ENCODE peak calls at places on chromosomes 16 and 17, in ten cellular contexts. One of them, this sample, is unnamed. For H3K36me3, the result is how much of the 10 kb centered on the place peaks cover.

GRCh38 chr17:82105882-82106696 is 8.1 kb upstream of the FASN start:
- DNase-seq in gastrocnemius medialis: peak
- DNase-seq in body of pancreas: no peak
- DNase-seq in endothelial cell of umbilical vein: no peak
- DNase-seq in IMR-90: peak
- DNase-seq in thyroid gland: peak
- DNase-seq in HCT116: peak
- DNase-seq in uterus: peak
- DNase-seq in right lobe of liver: peak
- DNase-seq in ovary: peak
- DNase-seq in this sample: peak

GRCh38 chr16:54356391-54356790 is 69.8 kb upstream of the IRX3 start:
- DNase-seq in gastrocnemius medialis: no peak
- DNase-seq in body of pancreas: no peak
- DNase-seq in endothelial cell of umbilical vein: no peak
- DNase-seq in IMR-90: no peak
- DNase-seq in thyroid gland: no peak
- DNase-seq in HCT116: no peak
- DNase-seq in uterus: no peak
- DNase-seq in right lobe of liver: no peak
- DNase-seq in ovary: no peak
- DNase-seq in this sample: no peak

GRCh38 chr17:82864721-82865240 is 25.0 kb upstream of the ZNF750 start:
- DNase-seq in gastrocnemius medialis: no peak
- DNase-seq in body of pancreas: no peak
- DNase-seq in endothelial cell of umbilical vein: no peak
- DNase-seq in IMR-90: no peak
- DNase-seq in thyroid gland: no peak
- DNase-seq in HCT116: no peak
- DNase-seq in uterus: no peak
- DNase-seq in right lobe of liver: no peak
- DNase-seq in ovary: no peak
- DNase-seq in this sample: no peak

GRCh38 chr17:43710101-43710500 is 48.4 kb upstream of the MEOX1 start:
- DNase-seq in gastrocnemius medialis: no peak
- DNase-seq in body of pancreas: no peak
- DNase-seq in endothelial cell of umbilical vein: no peak
- DNase-seq in IMR-90: no peak
- DNase-seq in thyroid gland: no peak
- DNase-seq in HCT116: no peak
- DNase-seq in uterus: no peak
- DNase-seq in right lobe of liver: no peak
- DNase-seq in ovary: no peak
- DNase-seq in this sample: no peak

GRCh38 chr17:72997559-72997958 is 94.9 kb downstream of the SLC39A11 start:
- DNase-seq in gastrocnemius medialis: no peak
- DNase-seq in body of pancreas: no peak
- DNase-seq in endothelial cell of umbilical vein: no peak
- DNase-seq in IMR-90: no peak
- DNase-seq in thyroid gland: no peak
- DNase-seq in HCT116: no peak
- DNase-seq in uterus: no peak
- DNase-seq in right lobe of liver: no peak
- DNase-seq in ovary: no peak
- DNase-seq in this sample: no peak

GRCh38 chr17:13594310-13594709 is 7.4 kb downstream of the HS3ST3A1 start:
- DNase-seq in gastrocnemius medialis: no peak
- DNase-seq in body of pancreas: no peak
- DNase-seq in endothelial cell of umbilical vein: no peak
- DNase-seq in IMR-90: no peak
- DNase-seq in thyroid gland: no peak
- DNase-seq in HCT116: no peak
- DNase-seq in uterus: no peak
- DNase-seq in right lobe of liver: no peak
- DNase-seq in ovary: no peak
- DNase-seq in this sample: no peak

GRCh38 chr17:12395733-12396354 is 269.8 kb upstream of the MYOCD start:
- DNase-seq in gastrocnemius medialis: no peak
- DNase-seq in body of pancreas: no peak
- DNase-seq in endothelial cell of umbilical vein: no peak
- DNase-seq in IMR-90: no peak
- DNase-seq in thyroid gland: peak
- DNase-seq in HCT116: peak
- DNase-seq in uterus: no peak
- DNase-seq in right lobe of liver: no peak
- DNase-seq in ovary: no peak
- DNase-seq in this sample: peak

GRCh38 chr17:5877366-5877765 is 192.8 kb upstream of the WSCD1 start:
- DNase-seq in gastrocnemius medialis: no peak
- DNase-seq in body of pancreas: no peak
- DNase-seq in endothelial cell of umbilical vein: no peak
- DNase-seq in IMR-90: no peak
- DNase-seq in thyroid gland: no peak
- DNase-seq in HCT116: no peak
- DNase-seq in uterus: no peak
- DNase-seq in right lobe of liver: no peak
- DNase-seq in ovary: no peak
- DNase-seq in this sample: no peak

GRCh38 chr16:19432429-19432828 is 14.7 kb downstream of the TMC5 start:
- DNase-seq in gastrocnemius medialis: no peak
- DNase-seq in body of pancreas: peak
- DNase-seq in endothelial cell of umbilical vein: no peak
- DNase-seq in IMR-90: no peak
- DNase-seq in thyroid gland: no peak
- DNase-seq in HCT116: peak
- DNase-seq in uterus: no peak
- DNase-seq in right lobe of liver: no peak
- DNase-seq in ovary: no peak
- DNase-seq in this sample: no peak

GRCh38 chr17:17064322-17064721 is 22.1 kb downstream of the MPRIP start:
- DNase-seq in gastrocnemius medialis: no peak
- DNase-seq in body of pancreas: no peak
- DNase-seq in endothelial cell of umbilical vein: no peak
- DNase-seq in IMR-90: no peak
- DNase-seq in thyroid gland: no peak
- DNase-seq in HCT116: no peak
- DNase-seq in uterus: no peak
- DNase-seq in right lobe of liver: peak
- DNase-seq in ovary: no peak
- DNase-seq in this sample: no peak

GRCh38 chr16:84254080-84254479 is 14.3 kb upstream of the KCNG4 start:
- DNase-seq in gastrocnemius medialis: no peak
- DNase-seq in body of pancreas: no peak
- DNase-seq in endothelial cell of umbilical vein: no peak
- DNase-seq in IMR-90: no peak
- DNase-seq in thyroid gland: no peak
- DNase-seq in HCT116: no peak
- DNase-seq in uterus: no peak
- DNase-seq in right lobe of liver: no peak
- DNase-seq in ovary: no peak
- DNase-seq in this sample: no peak

GRCh38 chr17:80512233-80512632 is 32.4 kb upstream of the RPTOR start:
- DNase-seq in gastrocnemius medialis: no peak
- DNase-seq in body of pancreas: no peak
- DNase-seq in endothelial cell of umbilical vein: no peak
- DNase-seq in IMR-90: peak
- DNase-seq in thyroid gland: no peak
- DNase-seq in HCT116: no peak
- DNase-seq in uterus: no peak
- DNase-seq in right lobe of liver: no peak
- DNase-seq in ovary: no peak
- DNase-seq in this sample: no peak

GRCh38 chr16:30407794-30408534 is 558 bp downstream of the ZNF771 start:
- DNase-seq in gastrocnemius medialis: no peak
- DNase-seq in body of pancreas: no peak
- DNase-seq in endothelial cell of umbilical vein: no peak
- DNase-seq in IMR-90: no peak
- DNase-seq in thyroid gland: no peak
- DNase-seq in HCT116: no peak
- DNase-seq in uterus: no peak
- DNase-seq in right lobe of liver: no peak
- DNase-seq in ovary: no peak
- DNase-seq in this sample: no peak

GRCh38 chr16:29318037-29318436 is 88.5 kb downstream of the NPIPB11 start:
- DNase-seq in gastrocnemius medialis: no peak
- DNase-seq in body of pancreas: no peak
- DNase-seq in endothelial cell of umbilical vein: no peak
- DNase-seq in IMR-90: no peak
- DNase-seq in thyroid gland: no peak
- DNase-seq in HCT116: no peak
- DNase-seq in uterus: no peak
- DNase-seq in right lobe of liver: no peak
- DNase-seq in ovary: no peak
- DNase-seq in this sample: no peak
- TF ChIP-seq CTCF in gastrocnemius medialis: no peak
- TF ChIP-seq CTCF in body of pancreas: no peak
- TF ChIP-seq CTCF in endothelial cell of umbilical vein: peak
- TF ChIP-seq CTCF in IMR-90: no peak
- TF ChIP-seq CTCF in thyroid gland: no peak
- TF ChIP-seq CTCF in HCT116: no peak
- TF ChIP-seq CTCF in uterus: no peak
- TF ChIP-seq CTCF in right lobe of liver: no peak
- TF ChIP-seq CTCF in ovary: no peak
- TF ChIP-seq CTCF in this sample: no peak

GRCh38 chr17:2295575-2295974 is 8.0 kb downstream of the SMG6 start:
- DNase-seq in gastrocnemius medialis: no peak
- DNase-seq in body of pancreas: no peak
- DNase-seq in endothelial cell of umbilical vein: no peak
- DNase-seq in IMR-90: peak
- DNase-seq in thyroid gland: no peak
- DNase-seq in HCT116: no peak
- DNase-seq in uterus: no peak
- DNase-seq in right lobe of liver: no peak
- DNase-seq in ovary: no peak
- DNase-seq in this sample: no peak

GRCh38 chr17:2292100-2292499 is 11.5 kb downstream of the SMG6 start:
- DNase-seq in gastrocnemius medialis: no peak
- DNase-seq in body of pancreas: no peak
- DNase-seq in endothelial cell of umbilical vein: no peak
- DNase-seq in IMR-90: peak
- DNase-seq in thyroid gland: no peak
- DNase-seq in HCT116: no peak
- DNase-seq in uterus: no peak
- DNase-seq in right lobe of liver: no peak
- DNase-seq in ovary: no peak
- DNase-seq in this sample: no peak

GRCh38 chr17:2289878-2290478 is 13.6 kb downstream of the SMG6 start:
- DNase-seq in gastrocnemius medialis: no peak
- DNase-seq in body of pancreas: no peak
- DNase-seq in endothelial cell of umbilical vein: no peak
- DNase-seq in IMR-90: peak
- DNase-seq in thyroid gland: no peak
- DNase-seq in HCT116: no peak
- DNase-seq in uterus: no peak
- DNase-seq in right lobe of liver: no peak
- DNase-seq in ovary: no peak
- DNase-seq in this sample: no peak
- H3K36me3 ChIP-seq in gastrocnemius medialis: half or more
- H3K36me3 ChIP-seq in body of pancreas: under half
- H3K36me3 ChIP-seq in endothelial cell of umbilical vein: under half
- H3K36me3 ChIP-seq in IMR-90: under half
- H3K36me3 ChIP-seq in thyroid gland: under half
- H3K36me3 ChIP-seq in HCT116: under half
- H3K36me3 ChIP-seq in uterus: under half
- H3K36me3 ChIP-seq in right lobe of liver: under half
- H3K36me3 ChIP-seq in ovary: under half
- H3K36me3 ChIP-seq in this sample: under half

DNA sequence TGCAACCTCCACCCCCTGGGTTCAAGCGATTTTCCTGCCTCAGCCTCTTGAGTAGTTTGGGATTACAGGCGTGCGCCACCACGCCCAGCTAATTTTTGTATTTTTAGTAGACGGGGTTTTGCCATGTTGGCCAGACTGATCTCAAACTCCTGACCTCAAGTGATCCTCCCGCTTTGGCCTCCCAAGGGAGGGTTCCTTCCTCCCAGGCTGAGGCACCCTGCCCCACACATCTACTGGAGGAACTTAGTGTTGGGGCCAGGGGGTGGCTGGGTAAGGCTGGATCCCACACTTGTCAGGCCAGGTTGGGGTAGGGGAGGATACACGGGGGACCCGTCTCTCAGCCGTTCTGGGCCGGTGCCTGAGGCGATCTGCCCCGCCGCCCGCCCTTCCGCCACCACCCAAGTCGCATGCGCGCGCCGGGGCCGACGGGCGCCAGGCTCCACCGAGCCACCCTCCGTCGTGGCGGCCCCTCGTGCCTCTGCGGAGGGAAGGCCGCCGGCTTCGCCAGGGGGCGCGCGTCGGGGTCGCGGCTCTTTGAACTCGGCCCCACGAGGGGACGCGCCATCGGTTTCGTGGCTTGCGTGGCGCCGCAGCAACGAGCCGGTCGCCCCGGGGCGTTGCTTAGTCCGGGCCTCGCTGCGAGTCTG is 15.9 kb downstream of the GRB7 start:
- DNase-seq in gastrocnemius medialis: no peak
- DNase-seq in body of pancreas: peak
- DNase-seq in endothelial cell of umbilical vein: no peak
- DNase-seq in IMR-90: no peak
- DNase-seq in thyroid gland: peak
- DNase-seq in HCT116: no peak
- DNase-seq in uterus: no peak
- DNase-seq in right lobe of liver: peak
- DNase-seq in ovary: peak
- DNase-seq in this sample: peak
- TF ChIP-seq POLR2A in gastrocnemius medialis: no peak
- TF ChIP-seq POLR2A in body of pancreas: no peak
- TF ChIP-seq POLR2A in endothelial cell of umbilical vein: no peak
- TF ChIP-seq POLR2A in IMR-90: no peak
- TF ChIP-seq POLR2A in thyroid gland: peak
- TF ChIP-seq POLR2A in HCT116: no peak
- TF ChIP-seq POLR2A in uterus: peak
- TF ChIP-seq POLR2A in right lobe of liver: no peak
- TF ChIP-seq POLR2A in ovary: no peak
- TF ChIP-seq POLR2A in this sample: no peak

DNA sequence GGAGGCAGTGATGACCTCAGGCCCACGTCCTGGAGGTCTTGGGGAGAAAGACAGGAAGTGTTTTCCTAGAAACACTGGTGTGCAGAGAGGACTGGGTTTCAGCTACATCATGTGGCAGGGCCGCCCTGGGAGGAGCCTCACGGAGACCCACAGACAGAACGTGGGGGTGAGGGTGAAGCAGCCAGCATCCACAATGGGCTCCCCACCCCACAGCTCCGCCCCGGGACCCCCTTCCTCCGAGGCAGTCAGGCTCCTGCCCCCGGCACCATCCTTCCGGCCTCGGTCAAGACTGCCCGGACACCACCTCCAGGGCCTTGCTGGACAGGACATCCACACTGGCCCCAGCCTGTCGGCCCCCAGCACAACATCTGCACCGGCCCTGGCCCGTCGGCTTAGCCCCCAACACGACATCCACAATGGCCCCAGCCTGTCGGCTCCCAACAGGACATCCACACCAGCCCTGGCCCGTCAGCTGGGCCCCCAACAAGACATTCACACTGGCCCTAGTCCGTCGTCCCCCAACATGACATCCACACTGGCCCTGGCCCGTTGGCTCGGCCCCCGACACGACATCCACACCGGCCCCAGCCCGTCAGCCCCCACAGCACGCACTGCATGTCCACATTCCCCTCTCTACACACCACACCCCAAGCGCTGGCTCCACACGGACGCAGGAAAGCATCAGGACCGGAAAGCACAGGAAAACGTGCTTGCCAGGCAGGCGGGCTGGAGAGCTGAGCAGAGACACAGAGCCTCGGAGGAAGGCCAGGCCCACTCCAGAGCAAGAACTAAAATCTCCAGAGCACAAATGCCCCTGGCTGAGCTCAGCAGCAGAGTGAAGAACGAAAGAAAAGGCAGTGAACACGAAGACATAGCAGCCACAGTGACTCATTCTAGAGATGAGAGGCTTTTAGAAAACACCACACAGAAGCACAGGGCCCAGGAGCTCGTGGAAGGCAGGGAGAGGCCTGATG is 50.8 kb downstream of the LMF1 start:
- DNase-seq in gastrocnemius medialis: no peak
- DNase-seq in body of pancreas: no peak
- DNase-seq in endothelial cell of umbilical vein: no peak
- DNase-seq in IMR-90: peak
- DNase-seq in thyroid gland: no peak
- DNase-seq in HCT116: no peak
- DNase-seq in uterus: no peak
- DNase-seq in right lobe of liver: peak
- DNase-seq in ovary: no peak
- DNase-seq in this sample: no peak
- TF ChIP-seq CTCF in gastrocnemius medialis: no peak
- TF ChIP-seq CTCF in body of pancreas: no peak
- TF ChIP-seq CTCF in endothelial cell of umbilical vein: no peak
- TF ChIP-seq CTCF in IMR-90: no peak
- TF ChIP-seq CTCF in thyroid gland: no peak
- TF ChIP-seq CTCF in HCT116: no peak
- TF ChIP-seq CTCF in uterus: no peak
- TF ChIP-seq CTCF in right lobe of liver: no peak
- TF ChIP-seq CTCF in ovary: no peak
- TF ChIP-seq CTCF in this sample: no peak

This sample was measured in testis.